ENCODE peak calls at places on chromosomes 16 and 17, in four cellular contexts. P is cardiac fibroblast, G is NCI-H1092 treated with DMSO at 0.1 percent for 48 hours, Z is sciatic nerve. R is an unnamed sample.

GRCh38 chr17:16465861-16466338 is 26.1 kb downstream of the LRRC75A start:
- DNase-seq in P (no peak), G (no peak), Z (no peak), R (no peak)

GRCh38 chr16:71536752-71537499 is 10.7 kb downstream of the CHST4 start:
- DNase-seq in P (no peak), G (no peak), Z (no peak), R (no peak)

GRCh38 chr16:88525663-88525990 is 44.6 kb upstream of the ZC3H18 start:
- DNase-seq in P (no peak), G (no peak), Z (no peak), R (no peak)

GRCh38 chr16:81315271-81316175 is 761 bp downstream of the GAN start:
- DNase-seq in P (peak; percentile 69), G (peak; percentile 7), Z (peak; percentile 66), R (peak; percentile 31)

GRCh38 chr16:23905027-23905426 is 69.2 kb downstream of the PRKCB start:
- DNase-seq in P (peak; percentile 5), G (no peak), Z (no peak), R (no peak)

GRCh38 chr16:8550728-8551387 is 39.5 kb downstream of the TMEM114 start:
- DNase-seq in P (no peak), G (no peak), Z (no peak), R (no peak)

GRCh38 chr17:15963670-15964110 is 18.8 kb downstream of the ADORA2B start:
- DNase-seq in P (peak; percentile 56), G (no peak), Z (no peak), R (no peak)

GRCh38 chr16:70158261-70158939 is 15.2 kb upstream of the CLEC18C start:
- DNase-seq in P (no peak), G (no peak), Z (peak; percentile 42), R (no peak)

GRCh38 chr17:2388705-2389099 is 12.2 kb downstream of the MNT start:
- DNase-seq in P (no peak), G (no peak), Z (no peak), R (no peak)

GRCh38 chr16:46709464-46709863 is 20.0 kb downstream of the ORC6 start:
- DNase-seq in P (no peak), G (no peak), Z (no peak), R (no peak)

GRCh38 chr17:74960739-74961342 is 11.7 kb downstream of the HID1 start:
- DNase-seq in P (peak; percentile 44), G (no peak), Z (no peak), R (no peak)

GRCh38 chr17:6554871-6555330 is 1.5 kb downstream of the PITPNM3 start:
- DNase-seq in P (no peak), G (no peak), Z (no peak), R (no peak)

GRCh38 chr17:13587487-13588338 is 14.0 kb downstream of the HS3ST3A1 start:
- DNase-seq in P (no peak), G (no peak), Z (no peak), R (no peak)

GRCh38 chr17:37025241-37025640 is 76.5 kb downstream of the AATF start:
- DNase-seq in P (no peak), G (no peak), Z (no peak), R (no peak)

GRCh38 chr17:19417611-19418010 is 6.6 kb downstream of the RNF112 start:
- DNase-seq in P (no peak), G (no peak), Z (no peak), R (no peak)

GRCh38 chr17:42165751-42166150 is 11.0 kb upstream of the RAB5C start:
- DNase-seq in P (no peak), G (no peak), Z (no peak), R (no peak)

GRCh38 chr16:16163571-16163970 is 59.7 kb downstream of the ABCC6 start:
- DNase-seq in P (no peak), G (no peak), Z (no peak), R (no peak)

GRCh38 chr16:10862432-10862831 is 14.6 kb upstream of the CIITA start:
- DNase-seq in P (peak; percentile 80), G (no peak), Z (no peak), R (no peak)

GRCh38 chr16:57305159-57305811 is 20.8 kb upstream of the PLLP start:
- DNase-seq in P (no peak), G (no peak), Z (peak; percentile 71), R (no peak)

GRCh38 chr17:7328840-7329359 is at the start of gene NEURL4:
- DNase-seq in P (no peak), G (peak; percentile 4), Z (no peak), R (no peak)

GRCh38 chr16:30063893-30064745 is 1.4 kb upstream of the ALDOA start:
- DNase-seq in P (peak; percentile 57), G (peak; percentile 85), Z (peak; percentile 87), R (peak; percentile 78)

GRCh38 chr16:4358831-4359561 is 7.9 kb upstream of the PAM16 start:
- DNase-seq in P (peak; percentile 54), G (peak; percentile 13), Z (peak; percentile 85), R (peak; percentile 23)

GRCh38 chr16:68190745-68191510 is 45.0 kb downstream of the ESRP2 start:
- DNase-seq in P (no peak), G (no peak), Z (no peak), R (no peak)

GRCh38 chr17:77830816-77831490 is 127.5 kb upstream of the TNRC6C start:
- DNase-seq in P (no peak), G (no peak), Z (peak; percentile 57), R (no peak)

GRCh38 chr17:21058098-21058893 is 15.5 kb upstream of the USP22 start:
- DNase-seq in P (peak; percentile 53), G (no peak), Z (no peak), R (no peak)

GRCh38 chr17:49216953-49217650 is 6.6 kb downstream of the ABI3 start:
- DNase-seq in P (no peak), G (no peak), Z (no peak), R (no peak)

GRCh38 chr17:70863436-70864248 is 694.3 kb downstream of the KCNJ2 start:
- DNase-seq in P (peak; percentile 89), G (no peak), Z (no peak), R (no peak)

GRCh38 chr16:35188288-35189155 is 1729.1 kb downstream of the TP53TG3F start:
- DNase-seq in P (no peak), G (no peak), Z (no peak), R (no peak)

GRCh38 chr17:34365340-34365739 is 2.3 kb upstream of the CCL1 start:
- DNase-seq in P (no peak), G (no peak), Z (no peak), R (no peak)

GRCh38 chr16:85391175-85391707 is 221.9 kb upstream of the GSE1 start:
- DNase-seq in P (no peak), G (no peak), Z (peak; percentile 53), R (no peak)

GRCh38 chr16:67244387-67245188 is 2.7 kb downstream of the FHOD1 start:
- DNase-seq in P (peak; percentile 87), G (no peak), Z (peak; percentile 80), R (no peak)

GRCh38 chr16:263182-263774 is 12.5 kb downstream of the RGS11 start:
- DNase-seq in P (no peak), G (no peak), Z (no peak), R (no peak)

GRCh38 chr17:80473701-80474100 is 2.7 kb downstream of the NPTX1 start:
- DNase-seq in P (no peak), G (no peak), Z (no peak), R (no peak)

GRCh38 chr17:78407387-78407990 is 29.0 kb downstream of the PGS1 start:
- DNase-seq in P (no peak), G (no peak), Z (no peak), R (no peak)

GRCh38 chr17:66701462-66701861 is 133.5 kb upstream of the CACNG5 start:
- DNase-seq in P (no peak), G (no peak), Z (no peak), R (no peak)

GRCh38 chr16:23059433-23059832 is 89.8 kb downstream of the USP31 start:
- DNase-seq in P (no peak), G (no peak), Z (no peak), R (no peak)

GRCh38 chr16:20319406-20319805 is 7.9 kb downstream of the GP2 start:
- DNase-seq in P (no peak), G (no peak), Z (no peak), R (no peak)

GRCh38 chr16:12721841-12722467 is 81.7 kb downstream of the CPPED1 start:
- DNase-seq in P (no peak), G (no peak), Z (no peak), R (no peak)

GRCh38 chr17:28170771-28171170 is 128.3 kb downstream of the NLK start:
- DNase-seq in P (no peak), G (no peak), Z (no peak), R (no peak)